ENCODE peak calls at places on chromosomes 4 and X, in four cellular contexts. X is right atrium auricular region, B is lower lobe of right lung, A is brain microvascular endothelial cell. S is an unnamed sample.

GRCh38 chr4:48602222-48602621 is 112.2 kb downstream of the ZAR1 start:
- DNase-seq in X (no peak), A (peak; percentile 56), B (no peak), S (no peak)

GRCh38 chr4:85681194-85681803 is 206.3 kb downstream of the ARHGAP24 start:
- DNase-seq in X (no peak), A (peak; percentile 74), B (no peak), S (peak; percentile 9)

GRCh38 chr4:184355111-184355604 is 119.2 kb downstream of the IRF2 start:
- DNase-seq in X (peak; percentile 63), A (peak; percentile 87), B (no peak), S (no peak)

GRCh38 chr4:104494822-104495559 is at the start of gene CXXC4:
- DNase-seq in A (peak; percentile 5), X (peak; percentile 70), B (peak; percentile 69), S (peak; percentile 66)

GRCh38 chr4:184649971-184650855 is 675 bp downstream of the PRIMPOL start:
- DNase-seq in B (no peak), X (no peak), A (no peak), S (no peak)

GRCh38 chr4:23348789-23349498 is 540.9 kb downstream of the PPARGC1A start:
- DNase-seq in B (no peak), X (no peak), A (no peak), S (no peak)

GRCh38 chr4:114603455-114603854 is 4.8 kb downstream of the UGT8 start:
- DNase-seq in B (no peak), X (no peak), A (no peak), S (no peak)

GRCh38 chr4:21769404-21770147 is 179.0 kb downstream of the KCNIP4 start:
- DNase-seq in X (no peak), A (peak; percentile 72), B (no peak), S (no peak)

GRCh38 chr4:111696505-111696904 is 448.7 kb upstream of the FAM241A start:
- DNase-seq in X (no peak), B (no peak), A (no peak), S (no peak)

GRCh38 chr4:122652379-122652778 is 31.5 kb upstream of the IL21 start:
- DNase-seq in A (peak; percentile 79), B (no peak), X (no peak), S (peak; percentile 0)

DNA sequence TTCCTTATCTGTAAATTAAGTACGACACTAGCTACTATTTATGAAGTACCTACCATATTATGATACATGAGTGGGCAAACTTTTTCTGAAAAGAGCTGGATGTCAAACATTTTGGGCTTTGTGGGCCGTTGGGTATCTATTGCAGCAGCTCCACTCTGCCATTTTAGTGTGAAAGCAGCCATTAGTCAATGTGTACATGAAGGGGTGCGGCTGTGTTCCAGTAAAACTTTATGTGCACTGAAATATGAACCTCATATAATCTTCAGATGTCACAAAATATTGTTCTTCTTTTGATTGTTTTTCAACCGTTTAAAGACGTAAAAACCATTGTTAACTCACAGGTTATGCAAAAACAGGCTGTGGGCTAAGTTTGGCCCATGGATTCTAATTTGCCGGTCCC is 14.1 kb downstream of the PRPS2 start:
- DNase-seq in B (no peak), X (no peak), A (no peak), S (no peak)
- H3K27ac ChIP-seq in B (no peak overlapping the region), X (no peak overlapping the region), A (no peak overlapping the region), S (no peak overlapping the region)

GRCh38 chrX:13741695-13742094 is 7.1 kb downstream of the OFD1 start:
- DNase-seq in X (no peak), B (no peak), A (no peak), S (no peak)
- H3K27ac ChIP-seq in X (no peak overlapping the region), B (no peak overlapping the region), A (no peak overlapping the region), S (no peak overlapping the region)

GRCh38 chrX:131045786-131046185 is 12.4 kb upstream of the ARHGAP36 start:
- DNase-seq in A (no peak), X (no peak), B (no peak), S (no peak)
- H3K27ac ChIP-seq in A (no peak overlapping the region), X (no peak overlapping the region), B (no peak overlapping the region), S (no peak overlapping the region)

GRCh38 chr4:103152381-103152780 is 45.8 kb downstream of the CENPE start:
- DNase-seq in X (no peak), B (no peak), A (no peak), S (no peak)
- H3K27ac ChIP-seq in X (no peak overlapping the region), B (no peak overlapping the region), A (no peak overlapping the region), S (no peak overlapping the region)

DNA sequence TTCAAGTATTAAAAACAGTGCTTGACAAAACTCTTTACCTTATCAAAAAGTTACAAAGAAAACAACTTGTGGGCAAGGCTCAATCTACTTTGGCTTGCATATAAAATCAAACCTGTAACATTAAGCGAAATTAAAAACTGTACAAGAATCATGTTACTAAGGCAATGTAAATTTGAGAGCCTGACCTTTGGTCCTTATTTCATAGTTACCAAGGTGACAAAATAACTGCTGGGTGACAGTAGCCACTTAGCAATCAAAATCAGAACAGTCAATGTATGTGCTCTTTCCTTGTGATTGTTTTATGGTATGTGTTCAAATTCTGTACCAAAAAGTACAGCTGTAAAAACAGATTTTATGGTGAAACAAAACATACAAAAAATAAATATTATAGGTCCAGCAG is 204.0 kb downstream of the RASL11B start:
- DNase-seq in B (no peak), X (no peak), A (no peak), S (no peak)
- H3K27ac ChIP-seq in B (no peak overlapping the region), X (no peak overlapping the region), A (no peak overlapping the region), S (no peak overlapping the region)

GRCh38 chr4:38867478-38868054 is at the start of gene FAM114A1:
- DNase-seq in A (peak; percentile 61), X (peak; percentile 83), B (peak; percentile 86), S (peak; percentile 59)
- H3K27ac ChIP-seq in A (peak within 1 kb of the TSS; percentile 93), X (peak within 1 kb of the TSS; percentile 92), B (peak within 1 kb of the TSS; percentile 91), S (peak within 1 kb of the TSS; percentile 88)

GRCh38 chrX:81259714-81260395 is 58.0 kb downstream of the SH3BGRL start:
- DNase-seq in B (no peak), X (no peak), A (no peak), S (no peak)
- H3K27ac ChIP-seq in B (peak overlapping the region; percentile 6), X (no peak overlapping the region), A (peak overlapping the region; percentile 54), S (no peak overlapping the region)

GRCh38 chr4:64857198-64857597 is 447.9 kb upstream of the TECRL start:
- DNase-seq in X (no peak), B (no peak), A (no peak), S (no peak)

GRCh38 chr4:64857815-64858214 is 448.6 kb upstream of the TECRL start:
- DNase-seq in A (no peak), X (no peak), B (no peak), S (no peak)
- H3K27ac ChIP-seq in A (no peak overlapping the region), X (no peak overlapping the region), B (no peak overlapping the region), S (no peak overlapping the region)

GRCh38 chr4:57048590-57049304 is 61.4 kb downstream of the IGFBP7 start:
- DNase-seq in A (no peak), B (no peak), X (no peak), S (no peak)
- H3K27ac ChIP-seq in A (peak overlapping the region; percentile 5), B (no peak overlapping the region), X (peak overlapping the region; percentile 18), S (no peak overlapping the region)

GRCh38 chr4:140141196-140141845 is 12.7 kb downstream of the MAML3 start:
- DNase-seq in X (no peak), A (no peak), B (no peak), S (no peak)
- H3K27ac ChIP-seq in X (no peak overlapping the region), A (no peak overlapping the region), B (peak overlapping the region; percentile 51), S (no peak overlapping the region)

S was measured in caudate nucleus.